ENCODE peak calls at places on chromosome X, in four cellular contexts. X, Y, R and T are unnamed samples.

GRCh38 chrX:18877472-18877871 is 106.4 kb downstream of the PHKA2 start:
- DNase-seq in X (no peak), Y (no peak), R (no peak), T (no peak)

GRCh38 chrX:65587616-65588526 is 53.3 kb upstream of the LAS1L start:
- DNase-seq in X (no peak), Y (peak), R (no peak), T (peak)

GRCh38 chrX:45768666-45769065 is 568.0 kb upstream of the DIPK2B start:
- DNase-seq in X (no peak), Y (no peak), R (no peak), T (no peak)

GRCh38 chrX:50723006-50723405 is 91.0 kb downstream of the SHROOM4 start:
- DNase-seq in X (no peak), Y (no peak), R (no peak), T (no peak)

GRCh38 chrX:31279359-31279758 is 207.5 kb upstream of the FTHL17 start:
- DNase-seq in X (peak), Y (no peak), R (no peak), T (no peak)

GRCh38 chrX:116749943-116750342 is 287.2 kb upstream of the CT83 start:
- DNase-seq in X (no peak), Y (no peak), R (no peak), T (no peak)

GRCh38 chrX:151711154-151711553 is 4.7 kb upstream of the FATE1 start:
- DNase-seq in X (no peak), Y (no peak), R (no peak), T (no peak)

GRCh38 chrX:27680726-27681125 is 90.6 kb downstream of the DCAF8L2 start:
- DNase-seq in X (no peak), Y (no peak), R (no peak), T (no peak)

GRCh38 chrX:10725071-10725470 is 104.7 kb upstream of the MID1 start:
- DNase-seq in X (peak), Y (no peak), R (no peak), T (no peak)

GRCh38 chrX:120731386-120731785 is 101.5 kb upstream of the C1GALT1C1 start:
- DNase-seq in X (no peak), Y (no peak), R (no peak), T (no peak)

GRCh38 chrX:123348468-123348867 is 164.4 kb downstream of the GRIA3 start:
- DNase-seq in X (no peak), Y (no peak), R (no peak), T (no peak)

GRCh38 chrX:15769300-15769954 is 20.9 kb upstream of the ZRSR2 start:
- DNase-seq in X (peak), Y (no peak), R (no peak), T (no peak)

GRCh38 chrX:1453390-1453783 is 678 bp upstream of the ASMTL start:
- DNase-seq in X (no peak), Y (no peak), R (peak), T (no peak)

GRCh38 chrX:150942958-150943594 is 40.1 kb upstream of the HMGB3 start:
- DNase-seq in X (no peak), Y (no peak), R (no peak), T (no peak)

GRCh38 chrX:110851780-110852179 is 56.2 kb upstream of the CHRDL1 start:
- DNase-seq in X (no peak), Y (no peak), R (no peak), T (no peak)

GRCh38 chrX:151621422-151621821 is 57.9 kb downstream of the PASD1 start:
- DNase-seq in X (no peak), Y (no peak), R (no peak), T (no peak)

GRCh38 chrX:67500617-67501016 is 43.2 kb upstream of the AR start:
- DNase-seq in X (no peak), Y (no peak), R (no peak), T (no peak)

GRCh38 chrX:7614616-7615015 is 228.4 kb upstream of the VCX start:
- DNase-seq in X (no peak), Y (no peak), R (no peak), T (no peak)

GRCh38 chrX:51893931-51894696 is 691 bp downstream of the MAGED1 start:
- DNase-seq in X (peak), Y (no peak), R (no peak), T (peak)

GRCh38 chrX:136639506-136640176 is 8.3 kb upstream of the CD40LG start:
- DNase-seq in X (no peak), Y (no peak), R (no peak), T (no peak)

GRCh38 chrX:17738737-17739535 is 1.6 kb downstream of the SCML1 start:
- DNase-seq in X (no peak), Y (no peak), R (no peak), T (no peak)
- H3K27ac ChIP-seq in X (no peak), Y (peak), R (peak), T (no peak)

GRCh38 chrX:9656277-9656676 is 109.4 kb downstream of the GPR143 start:
- DNase-seq in X (no peak), Y (peak), R (no peak), T (no peak)

GRCh38 chrX:9659571-9660195 is 106.0 kb downstream of the GPR143 start:
- DNase-seq in X (no peak), Y (no peak), R (no peak), T (no peak)

GRCh38 chrX:9654928-9655327 is 110.7 kb downstream of the GPR143 start:
- DNase-seq in X (no peak), Y (no peak), R (no peak), T (no peak)

GRCh38 chrX:9657590-9658256 is 107.9 kb downstream of the GPR143 start:
- DNase-seq in X (no peak), Y (no peak), R (no peak), T (no peak)

GRCh38 chrX:9656871-9657270 is 108.8 kb downstream of the GPR143 start:
- DNase-seq in X (no peak), Y (no peak), R (no peak), T (no peak)
- H3K27ac ChIP-seq in X (no peak), Y (no peak), R (no peak), T (peak)

DNA sequence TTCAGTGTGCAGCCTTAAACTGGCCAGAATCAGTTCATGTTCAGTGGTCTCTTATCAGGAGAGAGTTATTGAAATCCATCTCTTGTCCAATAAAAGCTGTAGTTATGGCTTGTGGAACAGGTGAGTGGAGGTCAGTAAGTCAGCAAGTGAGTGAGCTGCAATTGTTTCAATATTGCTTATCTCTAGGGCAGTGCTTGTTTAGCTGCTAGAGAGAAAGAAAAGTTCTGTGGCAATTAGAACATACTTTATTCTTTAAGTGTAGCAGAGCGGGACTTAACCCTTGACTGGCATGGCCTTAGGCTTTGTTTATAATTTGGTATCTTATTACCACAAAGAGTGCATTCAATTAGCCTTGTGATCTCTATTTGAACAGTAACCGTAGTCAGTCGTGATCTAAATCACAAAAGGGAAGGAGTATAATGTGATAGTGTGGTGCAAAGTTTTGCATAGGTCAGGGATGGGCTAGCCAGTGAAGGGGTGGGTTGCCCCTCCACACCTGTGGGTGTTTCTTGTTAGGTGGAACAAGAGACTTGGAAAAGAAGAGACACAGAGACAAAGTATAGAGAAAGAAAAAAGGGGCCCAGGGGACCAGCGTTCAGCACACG is 6.9 kb upstream of the ETDC start:
- DNase-seq in X (peak), Y (no peak), R (no peak), T (no peak)
- H3K27ac ChIP-seq in X (no peak), Y (no peak), R (no peak), T (no peak)

DNA sequence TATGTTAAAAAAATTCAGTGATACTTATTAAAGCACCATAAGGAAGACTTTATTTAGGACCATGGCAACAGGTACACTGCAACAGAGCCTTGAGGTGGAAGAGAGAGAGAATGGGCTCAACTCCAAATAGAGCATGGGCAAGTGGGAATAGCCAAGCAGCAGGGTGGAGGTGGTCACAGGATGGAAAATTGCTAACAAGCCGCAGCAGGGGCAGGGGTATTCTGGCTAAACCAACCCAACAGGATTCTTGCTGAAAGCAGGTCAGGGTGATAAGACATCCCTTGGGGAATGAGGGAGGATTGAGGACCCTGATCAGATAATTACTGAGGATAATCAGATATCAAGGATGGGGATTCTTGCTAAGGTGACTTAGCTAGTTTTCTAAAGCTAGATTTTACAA is 177.5 kb downstream of the ZIC3 start:
- DNase-seq in X (no peak), Y (no peak), R (no peak), T (no peak)
- H3K27ac ChIP-seq in X (no peak), Y (no peak), R (no peak), T (no peak)

DNA sequence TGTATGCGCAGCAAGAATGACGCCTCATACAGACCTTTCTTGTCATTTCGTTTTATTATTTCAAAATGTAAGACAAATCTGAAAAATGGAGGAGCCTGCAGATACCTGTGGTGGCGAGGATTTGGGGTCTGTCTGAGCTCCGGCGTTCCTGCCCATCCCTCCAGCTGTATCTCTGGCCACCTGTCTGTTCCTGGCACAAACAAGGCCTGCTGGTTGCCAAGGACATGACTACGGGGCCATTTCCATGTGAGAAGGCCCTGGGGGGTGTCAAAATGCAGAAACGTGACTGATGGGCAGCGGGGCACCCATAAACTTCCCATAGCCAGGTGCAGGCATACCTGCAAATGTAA is 591 bp upstream of the TSPAN7 start:
- DNase-seq in X (no peak), Y (no peak), R (no peak), T (no peak)
- H3K27ac ChIP-seq in X (no peak), Y (no peak), R (no peak), T (peak)

DNA sequence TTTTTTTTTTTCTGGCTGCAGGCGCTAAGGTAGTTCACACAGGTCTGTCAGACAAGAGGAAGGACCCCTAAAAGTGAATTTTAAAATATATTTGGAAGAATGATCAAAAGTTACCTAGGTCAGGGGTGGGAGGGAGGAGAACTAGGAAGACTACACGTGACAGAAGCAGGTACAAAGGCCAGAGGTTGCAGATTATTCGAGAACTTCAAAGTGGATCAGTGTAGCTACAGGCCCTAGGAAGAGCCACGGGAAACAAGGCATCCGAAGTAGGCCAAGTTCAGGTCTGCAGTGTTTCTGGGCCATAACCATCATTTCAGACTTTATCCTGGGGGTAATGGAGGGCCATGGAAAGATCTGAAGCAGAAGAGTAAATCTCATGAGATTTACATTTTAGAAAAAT is 16.5 kb downstream of the MAOB start:
- DNase-seq in X (no peak), Y (no peak), R (no peak), T (no peak)
- H3K27ac ChIP-seq in X (no peak), Y (no peak), R (no peak), T (no peak)